ENCODE peak calls at places on chromosomes 13 and 19, in six cellular contexts. R is NCI-H345, B is uterus, Q is breast epithelium, A is GM12891, Z is HL-60. S is an unnamed sample.

GRCh38 chr19:5261151-5261890 is 79.3 kb downstream of the PTPRS start:
- DNase-seq in Z (no peak), A (no peak), Q (peak), B (no peak), R (no peak), S (no peak)

GRCh38 chr19:15025237-15025636 is 24.0 kb upstream of the CASP14 start:
- DNase-seq in A (no peak), B (no peak), Q (peak), R (no peak), Z (peak), S (no peak)

GRCh38 chr13:24220086-24220703 is 59.7 kb downstream of the SPATA13 start:
- DNase-seq in Q (no peak), B (no peak), A (peak), R (peak), Z (peak), S (peak)

GRCh38 chr13:36431204-36432105 is 840 bp upstream of the CCNA1 start:
- DNase-seq in Q (no peak), A (no peak), R (peak), Z (no peak), B (peak), S (no peak)

GRCh38 chr13:97856001-97856675 is 97.3 kb upstream of the IPO5 start:
- DNase-seq in Q (no peak), Z (no peak), R (no peak), B (peak), A (no peak), S (no peak)

GRCh38 chr19:7550987-7551761 is 15.7 kb downstream of the PNPLA6 start:
- DNase-seq in Q (peak), B (peak), Z (no peak), A (no peak), R (peak), S (peak)

GRCh38 chr19:15291089-15291488 is 41.2 kb downstream of the BRD4 start:
- DNase-seq in B (no peak), Q (no peak), Z (no peak), R (no peak), A (no peak), S (no peak)

GRCh38 chr13:50676602-50677001 is 166.9 kb downstream of the DLEU7 start:
- DNase-seq in Z (peak), B (no peak), R (no peak), A (no peak), Q (no peak), S (no peak)

GRCh38 chr19:1045247-1045603 is 5.3 kb downstream of the ABCA7 start:
- DNase-seq in A (peak), Q (no peak), Z (no peak), R (no peak), B (no peak), S (peak)

GRCh38 chr19:44142014-44142523 is 715 bp downstream of the ZNF234 start:
- DNase-seq in R (no peak), A (no peak), Q (no peak), B (no peak), Z (peak), S (no peak)

GRCh38 chr19:1252221-1252817 is 3.9 kb downstream of the MIDN start:
- DNase-seq in R (no peak), Z (peak), A (no peak), Q (peak), B (no peak), S (peak)

GRCh38 chr19:293436-294110 is 2.4 kb upstream of the PLPP2 start:
- DNase-seq in B (no peak), Q (no peak), A (no peak), Z (no peak), R (no peak), S (no peak)

GRCh38 chr19:14150041-14150769 is 13.8 kb upstream of the ASF1B start:
- DNase-seq in A (peak), Z (no peak), Q (no peak), R (no peak), B (no peak), S (no peak)

GRCh38 chr13:46551410-46552301 is 1.3 kb upstream of the LRCH1 start:
- DNase-seq in Z (peak), A (no peak), R (peak), Q (peak), B (peak), S (peak)

GRCh38 chr19:58170860-58171259 is 12.0 kb upstream of the ZNF274 start:
- DNase-seq in B (no peak), Z (no peak), R (no peak), A (no peak), Q (no peak), S (no peak)

GRCh38 chr13:28603033-28603664 is 55.8 kb upstream of the POMP start:
- DNase-seq in Z (no peak), Q (no peak), A (no peak), B (no peak), R (no peak), S (no peak)

GRCh38 chr19:41426952-41427646 is at the start of gene B3GNT8:
- DNase-seq in A (peak), R (no peak), Z (peak), Q (peak), B (peak), S (peak)

GRCh38 chr13:22134261-22134660 is 463.4 kb downstream of the FGF9 start:
- DNase-seq in A (no peak), R (no peak), Z (no peak), B (no peak), Q (no peak), S (no peak)

GRCh38 chr19:17357724-17358123 is 19.4 kb downstream of the PLVAP start:
- DNase-seq in B (no peak), Z (no peak), A (no peak), R (no peak), Q (no peak), S (no peak)

S was measured in Caco-2.